ENCODE peak calls at places on chromosomes 1 and 21, in seven cellular contexts. T is HCT116, H is stomach, P is right lobe of liver, Y is uterus, R is lower leg skin, O is esophagus squamous epithelium. K is an unnamed sample.

GRCh38 chr1:168386949-168387586 is 106.4 kb downstream of the TBX19 start:
- DNase-seq in T (peak), H (peak), P (peak), Y (peak), R (no peak), O (no peak), K (peak)

GRCh38 chr1:231855395-231855794 is 228.8 kb downstream of the DISC1 start:
- DNase-seq in T (no peak), H (no peak), P (no peak), Y (no peak), R (no peak), O (no peak), K (no peak)

GRCh38 chr1:25544243-25544764 is 898 bp downstream of the LDLRAP1 start:
- DNase-seq in T (no peak), H (peak), P (no peak), Y (no peak), R (peak), O (no peak), K (peak)

GRCh38 chr1:159090566-159091546 is 14.3 kb upstream of the AIM2 start:
- DNase-seq in T (no peak), H (no peak), P (no peak), Y (no peak), R (no peak), O (no peak), K (no peak)

GRCh38 chr1:155981266-155982088 is 3.1 kb upstream of the ARHGEF2 start:
- DNase-seq in T (no peak), H (no peak), P (no peak), Y (peak), R (peak), O (no peak), K (peak)

GRCh38 chr1:103448560-103448959 is 76.9 kb upstream of the RNPC3 start:
- DNase-seq in T (no peak), H (no peak), P (no peak), Y (no peak), R (no peak), O (no peak), K (no peak)

GRCh38 chr1:53878492-53879105 is 11.0 kb downstream of the YIPF1 start:
- DNase-seq in T (peak), H (no peak), P (no peak), Y (no peak), R (no peak), O (no peak), K (no peak)

GRCh38 chr1:224292419-224292818 is 37.6 kb downstream of the NVL start:
- DNase-seq in T (no peak), H (no peak), P (no peak), Y (no peak), R (no peak), O (no peak), K (no peak)

GRCh38 chr1:52238474-52238873 is 96.6 kb downstream of the ZFYVE9 start:
- DNase-seq in T (no peak), H (no peak), P (no peak), Y (no peak), R (no peak), O (no peak), K (no peak)

DNA sequence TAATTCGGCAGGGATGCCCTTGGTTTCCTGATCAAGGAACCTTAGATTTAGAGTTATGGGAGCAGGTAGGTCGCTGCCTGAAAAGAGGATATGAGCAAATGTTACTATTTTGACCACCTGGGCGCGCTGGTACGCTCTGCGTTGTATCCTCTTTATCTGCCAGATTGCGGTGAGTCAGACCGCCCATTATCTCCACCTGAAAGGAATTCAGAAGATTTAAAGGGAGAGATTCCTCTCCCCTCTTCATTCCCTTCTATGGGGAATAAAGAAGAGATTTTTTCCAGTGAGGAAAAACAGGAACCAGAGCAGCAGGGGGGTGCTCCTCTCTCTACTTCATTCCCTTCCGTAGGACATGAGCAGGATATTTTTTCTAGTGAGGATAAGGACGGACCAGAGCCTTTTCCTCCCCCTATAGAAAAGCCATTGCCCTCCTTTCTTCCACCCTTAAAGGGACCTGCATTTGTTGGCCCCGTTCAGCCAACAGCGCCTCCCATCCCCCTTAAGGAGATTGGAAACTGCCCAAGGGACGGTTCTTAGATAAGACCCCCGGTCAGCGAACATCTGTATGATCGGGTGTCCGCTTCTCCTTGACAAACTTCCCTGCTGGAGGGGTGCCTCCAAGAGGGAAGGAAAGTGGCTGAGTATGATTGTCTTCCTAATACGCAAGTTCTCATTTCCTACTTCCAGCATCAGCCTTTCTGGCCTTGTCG is 34.1 kb downstream of the CLCA1 start:
- DNase-seq in T (no peak), H (no peak), P (no peak), Y (peak), R (no peak), O (no peak), K (peak)
- TF ChIP-seq POLR2A in T (no peak), H (no peak), P (no peak), Y (peak), R (no peak), O (no peak), K (no peak)

GRCh38 chr1:44029911-44030605 is 1.2 kb downstream of the SLC6A9 start:
- DNase-seq in T (peak), H (peak), P (peak), Y (peak), R (peak), O (peak), K (peak)
- TF ChIP-seq POLR2A in T (peak), H (no peak), P (peak), Y (peak), R (no peak), O (peak), K (no peak)

GRCh38 chr1:209609403-209610377 is 26.2 kb downstream of the CAMK1G start:
- DNase-seq in T (no peak), H (no peak), P (no peak), Y (no peak), R (no peak), O (no peak), K (no peak)
- TF ChIP-seq POLR2A in T (no peak), H (no peak), P (no peak), Y (no peak), R (no peak), O (no peak), K (no peak)

GRCh38 chr1:151905070-151905442 is 4.3 kb downstream of the THEM4 start:
- DNase-seq in T (no peak), H (no peak), P (no peak), Y (no peak), R (no peak), O (no peak), K (peak)

GRCh38 chr1:151908228-151908691 is 1.1 kb downstream of the THEM4 start:
- DNase-seq in T (peak), H (no peak), P (no peak), Y (no peak), R (no peak), O (no peak), K (no peak)

GRCh38 chr1:151912973-151913372 is 3.7 kb upstream of the THEM4 start:
- DNase-seq in T (no peak), H (no peak), P (no peak), Y (no peak), R (no peak), O (no peak), K (no peak)

GRCh38 chr1:151907363-151908139 is 1.8 kb downstream of the THEM4 start:
- DNase-seq in T (peak), H (no peak), P (no peak), Y (no peak), R (no peak), O (no peak), K (no peak)

DNA sequence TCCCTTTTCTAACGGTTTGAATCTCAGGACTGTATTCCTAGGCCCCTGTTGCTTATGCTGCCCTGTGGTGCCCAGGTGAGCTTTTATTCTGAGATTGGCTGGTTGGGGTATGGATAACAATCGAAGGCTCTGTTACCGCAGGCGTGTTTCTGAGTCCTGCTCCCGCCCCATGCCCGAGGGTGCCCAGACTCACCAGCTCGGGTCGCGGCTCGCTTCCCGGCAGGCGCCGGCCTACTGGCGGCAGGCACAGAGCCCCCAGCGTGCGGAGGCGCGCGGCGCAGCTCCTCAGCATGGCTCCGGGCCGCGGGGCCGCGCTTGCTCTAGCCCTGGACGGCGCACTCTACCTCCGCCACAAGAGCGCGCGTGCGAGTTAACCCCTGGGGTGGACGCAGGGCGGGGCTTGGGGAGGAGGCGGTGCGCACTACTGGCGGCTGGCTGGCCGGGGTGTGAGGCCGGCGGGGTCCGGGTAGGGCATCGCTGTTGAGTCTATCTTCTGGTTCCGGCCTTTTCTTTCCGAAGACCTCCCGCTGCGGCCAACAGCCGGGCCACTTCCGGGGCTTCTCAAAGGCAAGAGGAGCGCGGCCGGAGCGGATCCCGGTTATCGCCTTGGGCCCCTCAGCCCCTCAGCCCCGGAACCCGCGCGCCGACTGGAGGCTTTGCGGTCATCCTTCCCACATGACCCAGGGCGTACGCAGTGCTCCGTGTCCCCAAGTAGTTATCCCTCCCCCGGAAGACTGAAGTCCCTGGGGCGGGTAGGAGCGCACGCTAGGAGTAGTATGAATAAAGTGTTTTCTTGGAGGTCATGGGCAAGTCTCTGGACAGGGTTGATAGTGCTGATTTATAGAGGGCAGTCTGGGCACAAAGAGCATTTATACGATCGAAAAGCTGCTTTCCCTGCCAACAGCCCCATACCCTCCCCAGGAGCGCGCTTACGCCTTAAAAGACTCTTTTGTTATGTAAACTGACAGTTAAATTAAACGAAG is at the start of gene THEM4:
- DNase-seq in T (peak), H (peak), P (peak), Y (peak), R (peak), O (peak), K (peak)
- TF ChIP-seq POLR2A in T (peak), H (no peak), P (peak), Y (peak), R (no peak), O (peak), K (peak)

DNA sequence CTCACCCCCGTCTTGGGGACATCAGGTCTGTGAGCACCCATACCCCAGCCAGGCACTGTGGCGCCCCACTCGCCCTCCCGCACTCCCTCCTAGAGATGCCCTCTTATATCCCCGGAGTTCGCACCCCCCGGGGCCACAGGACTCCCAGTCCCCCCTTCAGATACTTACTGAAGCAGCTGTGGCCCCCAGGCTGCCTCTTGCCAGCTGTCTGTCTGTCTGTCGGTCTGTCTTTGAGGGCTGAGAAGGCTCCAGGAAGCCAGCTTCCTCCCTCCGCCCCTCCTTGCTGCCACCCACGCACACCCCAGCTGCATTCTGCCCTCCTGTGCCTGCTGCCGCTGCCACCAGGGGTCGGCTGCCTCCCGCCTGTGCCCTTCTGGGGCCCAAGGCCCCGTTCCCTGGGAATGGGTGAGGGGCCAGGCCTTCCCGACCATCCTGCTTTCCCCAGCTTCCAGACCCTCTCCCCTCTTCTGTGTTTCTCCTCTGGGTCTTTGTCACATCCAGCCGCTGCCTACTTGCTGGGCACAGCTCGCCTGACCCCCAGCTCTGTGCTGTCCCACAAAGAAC is at the start of gene PTPN7:
- DNase-seq in T (no peak), H (peak), P (no peak), Y (no peak), R (no peak), O (no peak), K (no peak)
- TF ChIP-seq POLR2A in T (no peak), H (no peak), P (no peak), Y (no peak), R (no peak), O (peak), K (no peak)

DNA sequence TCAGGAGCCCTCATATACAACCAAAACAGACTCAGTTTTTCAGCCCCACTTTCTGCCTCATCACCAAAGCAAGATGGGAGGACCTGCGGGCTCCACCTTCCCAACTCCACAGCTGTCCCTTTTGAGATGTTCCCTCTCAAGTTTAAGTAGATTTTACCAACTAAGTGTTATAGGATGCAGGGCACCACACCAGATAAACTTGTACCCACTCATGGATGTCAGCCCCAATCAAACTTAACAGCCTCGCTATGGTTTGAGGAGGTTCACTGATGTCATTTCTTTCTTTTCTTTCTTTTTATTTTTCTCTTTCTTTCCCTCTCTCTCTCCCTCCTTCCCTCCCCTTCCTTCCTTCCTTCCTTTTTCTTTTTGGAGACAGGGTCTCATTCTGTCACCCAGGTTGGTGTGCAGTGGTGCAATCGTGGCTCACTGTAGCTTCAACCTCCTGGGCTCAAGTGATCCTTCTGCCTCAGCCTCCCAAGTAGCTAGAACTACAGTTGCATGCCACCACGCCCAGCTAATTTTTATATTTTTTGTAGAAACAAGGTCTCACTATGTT is 13.4 kb downstream of the CD58 start:
- DNase-seq in T (no peak), H (no peak), P (no peak), Y (no peak), R (no peak), O (no peak), K (no peak)
- TF ChIP-seq POLR2A in T (no peak), H (no peak), P (no peak), Y (no peak), R (no peak), O (no peak), K (no peak)

GRCh38 chr1:41773842-41774241 is 144.9 kb downstream of the HIVEP3 start:
- DNase-seq in T (no peak), H (no peak), P (peak), Y (no peak), R (peak), O (no peak), K (no peak)

GRCh38 chr1:41775961-41776585 is 142.6 kb downstream of the HIVEP3 start:
- DNase-seq in T (no peak), H (no peak), P (peak), Y (no peak), R (peak), O (no peak), K (no peak)

GRCh38 chr1:41779350-41779749 is 139.4 kb downstream of the HIVEP3 start:
- DNase-seq in T (no peak), H (no peak), P (no peak), Y (no peak), R (peak), O (no peak), K (no peak)

GRCh38 chr1:41774486-41774990 is 144.2 kb downstream of the HIVEP3 start:
- DNase-seq in T (no peak), H (no peak), P (no peak), Y (no peak), R (no peak), O (no peak), K (no peak)

DNA sequence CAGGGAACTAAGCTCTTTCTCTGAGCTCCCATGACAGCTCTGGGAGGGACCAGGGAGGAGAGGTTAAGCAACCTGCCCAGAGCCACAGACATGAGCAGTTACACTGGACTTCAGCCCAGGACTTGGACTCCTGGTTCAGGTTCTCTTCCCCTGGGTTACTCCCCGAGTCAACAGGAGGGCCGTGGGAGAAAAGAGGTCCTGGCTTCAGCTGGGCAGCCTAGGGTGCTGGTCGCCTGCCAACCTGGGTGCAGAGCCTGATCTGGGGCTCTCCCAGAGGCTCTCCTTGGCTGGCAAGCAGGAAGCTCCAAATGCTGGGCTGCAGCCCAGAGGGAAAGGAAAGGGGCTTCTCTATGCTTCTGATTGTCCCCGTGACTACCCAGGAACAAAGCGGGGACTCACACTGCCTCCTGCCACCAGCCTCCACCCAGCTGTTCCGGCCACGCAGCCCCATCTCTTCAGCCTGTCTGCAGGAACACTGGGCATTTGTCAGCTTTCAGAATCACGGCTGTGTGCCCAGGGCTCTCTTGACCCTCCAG is 141.8 kb downstream of the HIVEP3 start:
- DNase-seq in T (no peak), H (peak), P (peak), Y (no peak), R (peak), O (no peak), K (peak)
- TF ChIP-seq POLR2A in T (no peak), H (no peak), P (no peak), Y (no peak), R (no peak), O (no peak), K (no peak)

GRCh38 chr21:25735895-25736597 is 1.3 kb downstream of the GABPA start:
- DNase-seq in T (no peak), H (no peak), P (no peak), Y (no peak), R (no peak), O (no peak), K (no peak)
- TF ChIP-seq POLR2A in T (no peak), H (no peak), P (no peak), Y (no peak), R (no peak), O (no peak), K (no peak)

GRCh38 chr1:27380223-27380622 is 2.9 kb downstream of the CD164L2 start:
- DNase-seq in T (no peak), H (no peak), P (no peak), Y (no peak), R (no peak), O (no peak), K (no peak)

GRCh38 chr1:27383661-27384060 is 528 bp upstream of the CD164L2 start:
- DNase-seq in T (no peak), H (no peak), P (no peak), Y (no peak), R (no peak), O (no peak), K (no peak)

GRCh38 chr1:27381976-27382762 is 964 bp downstream of the CD164L2 start:
- DNase-seq in T (no peak), H (no peak), P (no peak), Y (no peak), R (no peak), O (no peak), K (no peak)

GRCh38 chr1:27380766-27381733 is 2.1 kb downstream of the CD164L2 start:
- DNase-seq in T (no peak), H (no peak), P (no peak), Y (no peak), R (no peak), O (no peak), K (no peak)

DNA sequence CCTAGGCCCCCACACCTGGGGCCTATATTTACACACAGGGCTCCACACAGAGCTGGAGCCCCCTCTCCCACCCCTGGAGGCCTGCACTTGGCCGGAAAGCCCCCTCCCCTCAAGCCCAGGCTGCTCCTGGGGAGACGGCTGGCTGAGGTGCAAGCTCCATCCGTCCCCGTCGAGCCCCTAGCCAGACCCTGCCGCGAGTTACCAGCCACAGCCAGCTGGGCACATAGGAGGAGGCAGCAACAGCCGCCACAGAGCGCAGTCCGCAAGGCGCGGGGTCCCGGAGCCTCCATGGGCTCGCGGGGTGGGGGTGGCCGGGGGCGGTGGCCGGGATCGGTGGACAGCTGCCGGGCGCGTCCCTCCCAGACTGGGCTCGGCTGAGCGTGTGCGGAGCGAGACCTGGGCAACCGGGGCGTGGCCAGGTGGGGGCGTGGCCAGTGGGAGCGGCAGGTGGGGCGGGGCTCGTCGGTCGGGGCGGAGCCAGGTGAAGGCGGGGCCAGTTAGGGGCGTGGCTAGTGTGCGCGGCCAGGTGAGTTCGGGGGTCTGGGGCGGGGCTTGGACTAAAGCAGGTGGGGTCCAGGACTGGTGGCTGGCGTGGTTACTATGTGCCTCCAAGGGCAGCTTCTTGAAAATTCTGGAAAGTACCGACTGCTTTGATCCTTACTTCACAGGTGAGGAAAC is at the start of gene CD164L2:
- DNase-seq in T (no peak), H (peak), P (no peak), Y (no peak), R (no peak), O (no peak), K (peak)
- TF ChIP-seq POLR2A in T (no peak), H (no peak), P (no peak), Y (no peak), R (no peak), O (peak), K (no peak)

GRCh38 chr1:9128161-9128519 is 762 bp downstream of the GPR157 start:
- DNase-seq in T (no peak), H (peak), P (peak), Y (no peak), R (peak), O (no peak), K (peak)

GRCh38 chr1:9126511-9126910 is 2.4 kb downstream of the GPR157 start:
- DNase-seq in T (no peak), H (no peak), P (no peak), Y (no peak), R (no peak), O (no peak), K (no peak)

GRCh38 chr1:9129391-9130041 is 614 bp upstream of the GPR157 start:
- DNase-seq in T (peak), H (peak), P (peak), Y (peak), R (peak), O (peak), K (peak)

GRCh38 chr1:9127395-9128160 is 1.3 kb downstream of the GPR157 start:
- DNase-seq in T (no peak), H (no peak), P (no peak), Y (no peak), R (no peak), O (no peak), K (peak)

GRCh38 chr1:9128520-9129371 is at the start of gene GPR157:
- DNase-seq in T (peak), H (peak), P (peak), Y (peak), R (peak), O (peak), K (peak)
- TF ChIP-seq POLR2A in T (peak), H (no peak), P (peak), Y (peak), R (no peak), O (peak), K (peak)

K was measured in thyroid gland.